ENCODE peak calls at places on chromosome 2, in four cellular contexts. Z, H, Y and U are unnamed samples.

GRCh38 chr2:237201461-237202287 is 116.0 kb downstream of the COPS8 start:
- DNase-seq in Z (no peak), H (no peak), Y (peak; percentile 99), U (peak; percentile 77)

GRCh38 chr2:99765919-99766318 is 276.1 kb upstream of the REV1 start:
- DNase-seq in Z (no peak), H (no peak), Y (no peak), U (no peak)

GRCh38 chr2:7994397-7994951 is 687.4 kb upstream of the ID2 start:
- DNase-seq in Z (no peak), H (no peak), Y (no peak), U (no peak)

GRCh38 chr2:109604597-109604996 is 9.2 kb downstream of the SEPTIN10 start:
- DNase-seq in Z (peak; percentile 68), H (no peak), Y (peak; percentile 65), U (peak; percentile 27)

GRCh38 chr2:48695991-48696390 is 59.5 kb downstream of the LHCGR start:
- DNase-seq in Z (no peak), H (no peak), Y (no peak), U (no peak)

GRCh38 chr2:68258854-68259253 is 6.5 kb upstream of the PPP3R1 start:
- DNase-seq in Z (no peak), H (no peak), Y (no peak), U (no peak)

GRCh38 chr2:120937736-120938131 is 202.1 kb downstream of the GLI2 start:
- DNase-seq in Z (no peak), H (no peak), Y (peak; percentile 72), U (no peak)

GRCh38 chr2:119433636-119434327 is 2.1 kb downstream of the TMEM37 start:
- DNase-seq in Z (peak; percentile 80), H (no peak), Y (no peak), U (no peak)

GRCh38 chr2:84924173-84925106 is 19.0 kb downstream of the TMSB10 start:
- DNase-seq in Z (peak; percentile 76), H (peak; percentile 47), Y (peak; percentile 49), U (peak; percentile 40)

GRCh38 chr2:30195011-30195410 is 36.3 kb upstream of the LBH start:
- DNase-seq in Z (no peak), H (no peak), Y (no peak), U (no peak)

GRCh38 chr2:120867290-120868231 is 131.9 kb downstream of the GLI2 start:
- DNase-seq in Z (peak; percentile 63), H (no peak), Y (peak; percentile 86), U (peak; percentile 64)

GRCh38 chr2:38835015-38835601 is 40.6 kb downstream of the DHX57 start:
- DNase-seq in Z (no peak), H (no peak), Y (peak; percentile 17), U (peak; percentile 3)

GRCh38 chr2:108924444-108925251 is 64.4 kb downstream of the EDAR start:
- DNase-seq in Z (peak; percentile 29), H (no peak), Y (no peak), U (no peak)

GRCh38 chr2:225570000-225570399 is 170.5 kb downstream of the NYAP2 start:
- DNase-seq in Z (no peak), H (no peak), Y (no peak), U (no peak)

GRCh38 chr2:218444692-218445357 is 25.9 kb downstream of the VIL1 start:
- DNase-seq in Z (peak; percentile 86), H (no peak), Y (no peak), U (no peak)

GRCh38 chr2:55452879-55453278 is 33.2 kb upstream of the CCDC88A start:
- DNase-seq in Z (no peak), H (no peak), Y (no peak), U (no peak)

GRCh38 chr2:178747767-178748166 is 59.5 kb downstream of the TTN start:
- DNase-seq in Z (no peak), H (no peak), Y (peak; percentile 15), U (no peak)

GRCh38 chr2:231257763-231258162 is 59.3 kb downstream of the ARMC9 start:
- DNase-seq in Z (no peak), H (no peak), Y (no peak), U (no peak)

GRCh38 chr2:23745726-23746105 is 181.2 kb downstream of the ATAD2B start:
- DNase-seq in Z (no peak), H (no peak), Y (peak; percentile 49), U (no peak)

GRCh38 chr2:137980459-137980858 is 16.2 kb downstream of the HNMT start:
- DNase-seq in Z (no peak), H (no peak), Y (no peak), U (no peak)

GRCh38 chr2:172672999-172673726 is 62.5 kb upstream of the RAPGEF4 start:
- DNase-seq in Z (peak; percentile 84), H (no peak), Y (no peak), U (peak; percentile 35)

GRCh38 chr2:172672114-172672513 is 63.5 kb upstream of the RAPGEF4 start:
- DNase-seq in Z (no peak), H (no peak), Y (no peak), U (no peak)

GRCh38 chr2:172671506-172671905 is 64.1 kb upstream of the RAPGEF4 start:
- DNase-seq in Z (no peak), H (no peak), Y (no peak), U (no peak)

GRCh38 chr2:172674968-172675303 is 60.7 kb upstream of the RAPGEF4 start:
- DNase-seq in Z (no peak), H (no peak), Y (no peak), U (no peak)

GRCh38 chr2:172674034-172674967 is 61.3 kb upstream of the RAPGEF4 start:
- DNase-seq in Z (no peak), H (peak; percentile 31), Y (peak; percentile 15), U (no peak)
- TF ChIP-seq CTCF in Z (peak; percentile 28), H (no peak), Y (peak; percentile 61), U (no peak)

DNA sequence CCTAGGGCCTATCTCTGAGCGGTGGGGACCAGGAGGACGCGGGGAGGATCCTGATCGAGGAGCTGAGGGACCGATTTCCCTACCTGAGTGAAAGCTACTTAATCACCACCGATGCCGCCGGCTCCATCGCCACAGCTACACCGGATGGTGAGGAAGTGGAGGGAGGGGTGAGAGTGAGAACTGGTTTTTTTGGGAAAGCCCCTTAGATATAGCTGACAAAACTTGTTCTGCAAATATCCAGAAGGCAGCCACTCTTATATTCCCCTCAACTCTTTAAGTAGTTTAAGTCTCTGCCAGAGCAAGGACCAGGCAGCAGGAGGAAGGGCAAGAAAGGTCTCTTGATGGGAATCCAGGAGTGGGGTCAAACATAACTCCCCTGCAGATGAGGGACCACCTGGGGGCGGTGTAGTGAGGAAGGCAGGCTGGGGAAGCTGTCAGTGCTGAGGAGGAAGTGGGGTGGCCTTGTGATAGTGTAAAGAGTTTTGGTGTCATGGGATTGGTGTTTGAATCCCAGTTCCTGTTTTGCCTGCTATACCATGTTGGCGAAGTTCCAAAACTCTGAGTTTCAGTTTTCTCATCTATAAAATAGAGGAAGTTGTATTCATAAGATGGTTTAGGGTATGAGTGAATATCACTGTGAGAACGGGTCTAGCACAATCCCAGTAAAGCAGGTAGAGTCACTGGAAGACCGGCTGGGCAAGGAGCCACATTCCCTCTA is 3.4 kb downstream of the NAGK start:
- DNase-seq in Z (peak; percentile 73), H (peak; percentile 90), Y (no peak), U (no peak)
- TF ChIP-seq CTCF in Z (no peak), H (peak; percentile 34), Y (no peak), U (no peak)

DNA sequence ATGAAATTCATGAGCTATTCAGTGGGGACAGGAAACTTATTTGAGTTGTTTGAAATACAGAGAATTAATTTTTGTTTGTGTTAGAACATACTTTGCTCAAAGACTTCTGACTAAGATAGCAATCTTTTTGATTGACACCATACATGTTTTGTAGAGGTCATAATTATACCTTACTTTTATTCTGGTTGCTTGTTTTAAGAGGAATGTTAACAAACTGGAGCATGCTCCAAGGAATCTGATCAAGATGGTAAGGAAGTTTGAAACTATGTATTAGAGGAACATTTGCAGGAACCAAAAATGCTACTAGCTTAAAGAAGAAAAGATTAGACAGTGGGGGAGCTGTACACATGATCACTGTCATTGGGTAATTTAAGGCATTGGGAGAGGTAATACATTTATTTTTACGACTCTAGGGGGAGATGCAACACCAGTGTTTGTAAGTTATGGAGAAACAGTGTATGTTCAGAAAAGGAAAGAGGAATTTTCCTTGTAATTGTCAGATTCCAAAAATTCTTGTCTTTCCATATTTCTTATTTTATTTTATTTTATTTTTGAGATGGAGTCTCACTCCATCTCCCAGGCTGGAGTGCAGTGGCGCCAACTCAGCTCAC is 8.0 kb downstream of the AGFG1 start:
- DNase-seq in Z (no peak), H (peak; percentile 27), Y (peak; percentile 29), U (no peak)
- TF ChIP-seq CTCF in Z (peak; percentile 37), H (peak; percentile 44), Y (peak; percentile 30), U (peak; percentile 17)

DNA sequence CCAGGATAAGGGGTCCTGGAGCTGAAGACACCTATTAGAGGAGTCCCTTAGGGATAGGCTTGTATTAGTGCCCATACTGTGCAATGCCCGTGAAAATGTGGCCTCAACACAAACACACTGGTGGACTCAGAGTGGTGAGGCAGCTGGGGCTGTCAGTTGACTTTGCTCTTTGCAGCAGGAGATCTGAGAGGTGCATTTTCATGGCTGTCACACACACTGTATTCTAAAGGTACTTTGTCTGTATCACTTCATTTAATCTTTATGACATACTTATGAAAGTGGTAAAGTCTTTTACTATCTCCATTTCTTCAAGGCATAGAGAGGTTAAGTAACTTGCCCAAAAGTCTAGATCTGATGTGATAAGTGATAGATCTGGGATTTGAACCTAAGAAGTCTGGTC is 55.1 kb upstream of the GCFC2 start:
- DNase-seq in Z (peak; percentile 47), H (no peak), Y (no peak), U (no peak)
- TF ChIP-seq CTCF in Z (no peak), H (no peak), Y (no peak), U (no peak)

GRCh38 chr2:105403241-105403784 is 4.5 kb upstream of the FHL2 start:
- DNase-seq in Z (no peak), H (no peak), Y (no peak), U (no peak)

GRCh38 chr2:105404736-105405135 is 5.9 kb upstream of the FHL2 start:
- DNase-seq in Z (no peak), H (no peak), Y (no peak), U (no peak)

GRCh38 chr2:105402809-105403208 is 4.0 kb upstream of the FHL2 start:
- DNase-seq in Z (no peak), H (no peak), Y (no peak), U (no peak)

GRCh38 chr2:105405291-105405690 is 6.4 kb upstream of the FHL2 start:
- DNase-seq in Z (no peak), H (no peak), Y (no peak), U (no peak)

GRCh38 chr2:105403785-105404698 is 5.2 kb upstream of the FHL2 start:
- DNase-seq in Z (peak; percentile 80), H (no peak), Y (peak; percentile 94), U (peak; percentile 66)
- TF ChIP-seq CTCF in Z (peak; percentile 46), H (no peak), Y (peak; percentile 53), U (peak; percentile 66)

GRCh38 chr2:233002829-233003657 is 10.0 kb downstream of the NGEF start:
- DNase-seq in Z (no peak), H (no peak), Y (no peak), U (no peak)

GRCh38 chr2:232997749-232998665 is 15.0 kb downstream of the NGEF start:
- DNase-seq in Z (peak; percentile 34), H (no peak), Y (no peak), U (no peak)

GRCh38 chr2:232998666-232998985 is 14.4 kb downstream of the NGEF start:
- DNase-seq in Z (peak; percentile 31), H (no peak), Y (no peak), U (no peak)

GRCh38 chr2:233000886-233001750 is 11.9 kb downstream of the NGEF start:
- DNase-seq in Z (peak; percentile 27), H (no peak), Y (no peak), U (no peak)

DNA sequence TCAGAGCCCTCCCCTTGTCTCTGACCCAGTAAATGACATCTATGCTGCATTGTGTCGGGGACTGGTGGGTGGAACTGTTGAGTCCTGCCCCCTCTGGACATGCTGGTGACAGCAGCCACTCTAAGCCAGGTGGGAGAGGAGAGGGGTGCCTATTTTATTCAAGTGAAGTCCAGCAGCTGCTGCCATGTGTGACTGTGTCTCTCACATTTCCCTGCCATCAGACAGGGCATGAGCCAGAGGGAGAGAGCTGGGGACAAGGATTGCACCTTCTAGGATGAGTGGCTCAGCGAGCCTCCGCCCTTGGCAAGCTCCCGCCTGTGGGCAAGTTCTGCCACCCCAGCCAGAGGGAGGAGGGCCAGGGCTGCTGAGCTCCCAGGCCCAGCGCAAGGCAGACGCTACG is 13.7 kb downstream of the NGEF start:
- DNase-seq in Z (peak; percentile 34), H (no peak), Y (no peak), U (no peak)
- TF ChIP-seq CTCF in Z (no peak), H (no peak), Y (no peak), U (no peak)